ENCODE peak calls at places on chromosome 4, in six cellular contexts. Q is CD8-positive, alpha-beta T cell; V is fibroblast of pulmonary artery; O is fibroblast of mammary gland; L is GM23248; T is lower leg skin. A is an unnamed sample.

GRCh38 chr4:30721353-30722091 is 1.4 kb downstream of the PCDH7 start:
- DNase-seq in V (peak), O (peak), L (peak), T (no peak), Q (no peak), A (peak)

GRCh38 chr4:185965456-185966384 is 103.2 kb upstream of the TLR3 start:
- DNase-seq in L (no peak), T (no peak), O (no peak), V (peak), Q (no peak), A (no peak)

GRCh38 chr4:15291133-15291532 is 136.7 kb upstream of the C1QTNF7 start:
- DNase-seq in O (peak), L (peak), Q (no peak), V (no peak), T (no peak), A (no peak)

GRCh38 chr4:15368906-15369305 is 58.9 kb upstream of the C1QTNF7 start:
- DNase-seq in O (peak), Q (no peak), T (no peak), L (peak), V (peak), A (no peak)

GRCh38 chr4:74675673-74676279 is 118.5 kb downstream of the BTC start:
- DNase-seq in T (no peak), O (peak), Q (no peak), L (peak), V (peak), A (peak)

GRCh38 chr4:28373601-28374000 is 1513.0 kb downstream of the STIM2 start:
- DNase-seq in Q (no peak), V (peak), T (no peak), L (peak), O (peak), A (no peak)

GRCh38 chr4:83831588-83831987 is 295.7 kb downstream of the GPAT3 start:
- DNase-seq in O (peak), T (no peak), V (no peak), Q (no peak), L (peak), A (no peak)

GRCh38 chr4:4627111-4627510 is 85.3 kb upstream of the STX18 start:
- DNase-seq in T (no peak), V (no peak), Q (no peak), O (no peak), L (no peak), A (no peak)

GRCh38 chr4:102263024-102263787 is 82.1 kb downstream of the SLC39A8 start:
- DNase-seq in V (peak), T (no peak), O (peak), L (peak), Q (no peak), A (peak)

GRCh38 chr4:80413096-80413495 is 77.6 kb downstream of the CFAP299 start:
- DNase-seq in O (no peak), T (no peak), V (no peak), L (no peak), Q (no peak), A (no peak)

GRCh38 chr4:15551740-15552446 is 82.2 kb downstream of the CC2D2A start:
- DNase-seq in V (no peak), Q (no peak), T (no peak), O (no peak), L (no peak), A (peak)

DNA sequence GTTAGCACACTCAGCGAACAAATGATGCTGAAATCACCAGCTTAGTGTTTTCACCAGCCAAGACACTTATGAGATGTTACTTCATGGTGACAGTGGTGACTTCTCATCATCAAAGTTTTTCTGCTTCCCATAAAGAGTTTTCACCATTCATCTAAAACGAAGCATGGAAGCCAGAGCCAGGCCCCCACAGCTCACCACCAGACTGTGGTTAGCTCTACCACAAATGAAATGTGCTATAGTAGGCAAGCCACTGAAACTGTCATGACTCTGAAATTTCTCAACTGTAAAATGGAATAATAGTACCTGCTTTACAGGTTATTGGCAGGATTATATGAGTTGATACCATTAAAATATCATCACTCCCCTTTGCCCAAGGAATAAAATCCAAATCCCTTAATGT is 56.4 kb upstream of the HHIP start:
- DNase-seq in V (no peak), O (no peak), L (no peak), Q (no peak), T (no peak), A (no peak)
- H3K4me3 ChIP-seq in V (no peak), O (no peak), L (no peak), Q (no peak), T (no peak), A (no peak)

DNA sequence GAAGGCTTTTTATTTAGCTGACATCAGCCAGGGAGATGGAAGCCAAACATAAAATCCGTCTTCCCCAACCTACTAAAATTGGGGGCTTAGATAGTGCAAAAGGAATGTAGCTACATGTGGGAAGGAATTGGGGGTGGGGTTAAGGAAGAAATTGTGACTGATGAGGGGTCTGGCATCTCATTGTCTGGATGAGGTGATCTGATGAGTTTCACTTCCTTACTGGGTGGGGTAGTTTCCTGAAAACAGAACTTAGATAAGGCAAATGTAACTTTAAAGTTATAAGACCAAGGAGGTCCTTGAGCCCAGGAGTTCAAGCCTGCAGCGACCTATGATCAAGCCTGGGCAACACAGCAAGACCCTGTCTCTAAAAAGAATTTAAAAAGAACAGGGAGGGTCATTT is 105.5 kb upstream of the NEIL3 start:
- DNase-seq in T (no peak), Q (no peak), V (no peak), L (no peak), O (no peak), A (no peak)
- H3K4me3 ChIP-seq in T (no peak), Q (no peak), V (no peak), L (no peak), O (no peak), A (no peak)

GRCh38 chr4:19227701-19228100 is 1024.0 kb upstream of the SLIT2 start:
- DNase-seq in Q (no peak), L (peak), T (no peak), O (no peak), V (no peak), A (no peak)

GRCh38 chr4:19236473-19236872 is 1015.2 kb upstream of the SLIT2 start:
- DNase-seq in Q (no peak), O (no peak), T (no peak), L (no peak), V (no peak), A (no peak)

DNA sequence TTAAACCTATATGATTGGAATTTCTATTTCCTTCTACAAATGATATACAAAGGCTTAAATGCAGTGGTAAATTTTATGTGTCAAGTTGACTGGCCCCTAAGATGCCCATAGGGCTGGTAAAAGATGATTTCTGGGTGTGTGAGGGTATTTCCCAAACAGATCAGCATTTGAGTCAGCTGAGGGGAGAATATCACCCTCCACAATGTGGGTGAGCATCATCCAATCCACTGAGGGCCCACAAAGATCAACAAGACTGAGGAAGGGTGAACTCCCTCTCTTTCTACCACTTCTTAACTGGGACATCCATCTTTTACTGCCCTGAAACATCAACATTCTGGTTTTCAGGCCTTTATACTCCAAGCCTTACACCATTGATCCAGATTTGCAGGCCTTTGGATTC is 1020.8 kb upstream of the SLIT2 start:
- DNase-seq in Q (no peak), O (no peak), L (no peak), T (no peak), V (no peak), A (no peak)
- H3K4me3 ChIP-seq in Q (no peak), O (no peak), L (no peak), T (no peak), V (no peak), A (no peak)

GRCh38 chr4:86972997-86973396 is 38.2 kb downstream of the AFF1 start:
- DNase-seq in T (peak), O (no peak), Q (no peak), L (no peak), V (no peak), A (peak)
- H3K4me3 ChIP-seq in T (no peak), O (no peak), Q (no peak), L (no peak), V (no peak), A (no peak)

DNA sequence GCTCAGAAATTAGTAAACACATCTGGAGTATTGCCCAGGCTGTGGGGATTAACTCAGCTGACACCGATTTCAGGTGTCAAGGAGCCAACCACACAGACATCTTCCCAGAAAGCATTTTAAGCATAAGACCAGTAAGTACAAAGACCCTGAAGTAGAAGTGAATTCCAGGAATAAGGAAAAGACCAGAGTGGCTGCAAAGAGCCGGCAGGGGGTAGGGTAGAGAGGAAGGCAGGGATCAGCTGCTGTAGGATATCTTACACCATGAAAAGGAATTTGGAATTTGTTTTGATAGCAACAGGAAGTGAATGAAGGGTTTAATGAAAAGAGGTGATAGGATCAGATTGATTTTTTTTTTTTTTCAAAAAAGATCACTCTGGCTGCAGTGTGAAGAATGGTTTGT is 113.6 kb upstream of the PPARGC1A start:
- DNase-seq in T (no peak), Q (no peak), V (no peak), O (no peak), L (no peak), A (no peak)
- H3K4me3 ChIP-seq in T (no peak), Q (no peak), V (no peak), O (no peak), L (no peak), A (no peak)

DNA sequence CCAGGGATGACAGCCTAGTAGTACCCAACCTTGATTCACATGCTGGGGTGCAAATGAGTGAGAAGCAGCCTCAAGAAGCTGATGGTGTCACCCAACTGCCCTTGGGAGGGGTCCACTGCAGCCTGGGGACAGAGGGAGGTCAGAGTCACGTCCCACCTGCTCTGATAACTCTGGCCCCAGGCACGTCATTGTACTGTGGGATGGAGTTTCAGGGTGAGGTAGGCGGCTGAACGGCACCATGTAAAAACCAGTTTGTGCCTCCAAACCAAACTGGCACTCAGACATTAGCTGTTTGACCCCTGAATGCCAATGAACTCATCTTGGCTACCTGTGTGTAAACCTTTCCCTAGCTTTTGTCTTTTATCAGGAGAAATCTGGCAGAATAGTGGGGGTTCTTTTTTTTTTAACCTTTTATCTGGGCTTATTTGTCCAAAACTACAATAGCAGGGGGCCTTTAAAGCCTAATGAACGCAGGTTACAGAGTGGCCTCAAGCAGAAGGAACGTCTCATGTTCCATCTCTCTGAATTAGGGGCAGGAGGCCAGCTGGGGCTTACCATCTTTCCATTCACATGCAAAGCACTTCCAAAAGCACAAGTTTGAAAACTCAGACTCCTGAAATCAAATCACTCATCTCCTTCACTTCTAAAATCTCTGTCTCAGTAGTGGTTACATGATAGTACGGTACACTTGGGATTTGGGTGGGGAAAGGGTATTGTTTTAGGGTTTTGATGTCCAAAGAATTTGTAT is 89.4 kb downstream of the IRF2 start:
- DNase-seq in O (no peak), V (no peak), L (no peak), T (no peak), Q (no peak), A (peak)
- H3K4me3 ChIP-seq in O (peak), V (peak), L (peak), T (no peak), Q (no peak), A (no peak)